ENCODE peak calls at places on chromosomes 13 and 19, in four cellular contexts. W is trophoblast cell, N is hepatocyte, K is iPS DF 6.9. I is an unnamed sample.

GRCh38 chr19:6616011-6616410 is 25.1 kb upstream of the CD70 start:
- DNase-seq in N (no peak), W (no peak), K (no peak), I (no peak)

GRCh38 chr19:33424181-33424580 is 50.7 kb downstream of the CEBPG start:
- DNase-seq in K (no peak), W (peak; percentile 52), N (no peak), I (no peak)

GRCh38 chr13:95112883-95113282 is 188.4 kb downstream of the ABCC4 start:
- DNase-seq in W (no peak), K (no peak), N (no peak), I (no peak)

GRCh38 chr13:111879719-111880118 is 187.2 kb upstream of the SOX1 start:
- DNase-seq in N (no peak), K (no peak), W (no peak), I (no peak)

GRCh38 chr19:7787141-7787540 is 24.1 kb downstream of the CLEC4M start:
- DNase-seq in N (no peak), K (no peak), W (no peak), I (no peak)

GRCh38 chr13:86591862-86592261 is 792.6 kb upstream of the SLITRK6 start:
- DNase-seq in N (no peak), K (no peak), W (no peak), I (no peak)

GRCh38 chr19:3459322-3459881 is 20.9 kb downstream of the SMIM24 start:
- DNase-seq in K (no peak), N (peak; percentile 85), W (peak; percentile 49), I (no peak)

GRCh38 chr19:38564981-38565685 is 52.6 kb downstream of the MAP4K1 start:
- DNase-seq in K (no peak), W (no peak), N (peak; percentile 38), I (no peak)

GRCh38 chr19:3409346-3410064 is 43.1 kb downstream of the NFIC start:
- DNase-seq in W (peak; percentile 26), K (no peak), N (peak; percentile 42), I (no peak)

GRCh38 chr13:21733475-21734311 is 62.8 kb downstream of the FGF9 start:
- DNase-seq in W (peak; percentile 41), N (no peak), K (no peak), I (no peak)

GRCh38 chr19:30799854-30800755 is 427.9 kb downstream of the ZNF536 start:
- DNase-seq in K (peak; percentile 48), W (peak; percentile 20), N (peak; percentile 62), I (no peak)

GRCh38 chr13:99376924-99377323 is 69.7 kb upstream of the GPR183 start:
- DNase-seq in N (no peak), K (no peak), W (no peak), I (no peak)

GRCh38 chr19:32581704-32582164 is 744 bp downstream of the PDCD5 start:
- DNase-seq in W (peak; percentile 72), K (no peak), N (peak; percentile 39), I (no peak)

GRCh38 chr19:377801-378581 is 31.0 kb downstream of the C2CD4C start:
- DNase-seq in W (peak; percentile 19), K (no peak), N (no peak), I (no peak)

GRCh38 chr13:39766464-39767167 is 111.2 kb downstream of the COG6 start:
- DNase-seq in K (no peak), N (no peak), W (no peak), I (no peak)

GRCh38 chr13:30240608-30241007 is 66.7 kb downstream of the KATNAL1 start:
- DNase-seq in N (no peak), W (no peak), K (no peak), I (no peak)

GRCh38 chr13:33514362-33514761 is 228.8 kb upstream of the STARD13 start:
- DNase-seq in W (no peak), N (no peak), K (no peak), I (no peak)

GRCh38 chr19:14632286-14632685 is 42.4 kb downstream of the ADGRE3 start:
- DNase-seq in K (peak; percentile 68), W (peak; percentile 58), N (no peak), I (no peak)

GRCh38 chr13:33763021-33763420 is 54.9 kb upstream of the RFC3 start:
- DNase-seq in W (no peak), K (no peak), N (no peak), I (no peak)

GRCh38 chr19:18008814-18009213 is 844 bp downstream of the ARRDC2 start:
- DNase-seq in K (no peak), N (no peak), W (no peak), I (no peak)

GRCh38 chr19:18007605-18007938 is 398 bp upstream of the ARRDC2 start:
- DNase-seq in W (no peak), K (no peak), N (no peak), I (peak; percentile 64)

GRCh38 chr19:18009412-18010066 is 1.6 kb downstream of the ARRDC2 start:
- DNase-seq in K (no peak), N (no peak), W (no peak), I (no peak)

GRCh38 chr19:18007939-18008673 is at the start of gene ARRDC2:
- DNase-seq in W (peak; percentile 93), N (peak; percentile 95), K (peak; percentile 73), I (peak; percentile 87)

DNA sequence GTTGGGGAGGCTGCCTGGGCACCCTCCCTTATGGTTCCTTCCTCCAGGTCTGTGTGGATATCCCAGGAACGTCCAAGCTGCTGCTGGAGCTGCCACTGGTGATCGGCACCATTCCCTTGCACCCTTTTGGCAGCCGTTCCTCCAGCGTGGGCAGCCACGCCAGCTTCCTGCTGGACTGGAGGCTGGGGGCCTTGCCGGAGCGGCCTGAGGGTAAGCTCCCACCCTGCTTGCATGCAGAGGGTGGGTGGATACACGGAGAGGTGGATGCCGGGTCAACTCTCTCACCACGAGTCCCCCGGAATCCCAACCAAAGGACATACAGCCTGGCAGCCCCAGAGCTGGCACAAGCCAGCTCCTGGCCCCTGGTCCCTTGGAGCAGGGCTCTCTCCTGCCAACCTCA is 2.2 kb downstream of the ARRDC2 start:
- DNase-seq in K (no peak), W (no peak), N (no peak), I (no peak)
- H3K4me3 ChIP-seq in K (no peak overlapping the region), W (no peak overlapping the region), N (no peak overlapping the region), I (no peak overlapping the region)

GRCh38 chr13:43805681-43806128 is 18.9 kb upstream of the ENOX1 start:
- DNase-seq in N (no peak), K (no peak), W (peak; percentile 50), I (no peak)
- H3K4me3 ChIP-seq in N (no peak overlapping the region), K (no peak overlapping the region), W (no peak overlapping the region), I (no peak overlapping the region)

DNA sequence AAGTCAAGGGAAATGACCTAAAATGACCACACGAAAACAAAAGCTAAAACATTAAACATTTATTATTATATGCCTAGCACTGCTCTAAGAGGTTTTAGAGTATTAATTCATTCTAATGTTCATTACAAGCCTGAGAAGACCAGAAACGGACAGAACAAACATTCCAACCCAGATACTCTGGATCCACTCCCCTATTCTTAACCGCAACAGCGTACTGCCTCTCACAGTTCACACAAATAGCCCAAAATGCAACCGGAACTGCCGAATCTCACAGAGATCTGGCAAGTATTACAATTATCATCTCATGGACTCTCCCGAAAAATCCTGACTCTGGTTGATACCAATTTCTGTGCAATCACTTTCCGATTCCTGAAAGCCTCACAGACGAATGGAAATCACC is 1.4 kb downstream of the ZNF780B start:
- DNase-seq in N (no peak), K (no peak), W (no peak), I (no peak)
- H3K4me3 ChIP-seq in N (peak overlapping the region; percentile 45), K (no peak overlapping the region), W (no peak overlapping the region), I (peak overlapping the region; percentile 50)

DNA sequence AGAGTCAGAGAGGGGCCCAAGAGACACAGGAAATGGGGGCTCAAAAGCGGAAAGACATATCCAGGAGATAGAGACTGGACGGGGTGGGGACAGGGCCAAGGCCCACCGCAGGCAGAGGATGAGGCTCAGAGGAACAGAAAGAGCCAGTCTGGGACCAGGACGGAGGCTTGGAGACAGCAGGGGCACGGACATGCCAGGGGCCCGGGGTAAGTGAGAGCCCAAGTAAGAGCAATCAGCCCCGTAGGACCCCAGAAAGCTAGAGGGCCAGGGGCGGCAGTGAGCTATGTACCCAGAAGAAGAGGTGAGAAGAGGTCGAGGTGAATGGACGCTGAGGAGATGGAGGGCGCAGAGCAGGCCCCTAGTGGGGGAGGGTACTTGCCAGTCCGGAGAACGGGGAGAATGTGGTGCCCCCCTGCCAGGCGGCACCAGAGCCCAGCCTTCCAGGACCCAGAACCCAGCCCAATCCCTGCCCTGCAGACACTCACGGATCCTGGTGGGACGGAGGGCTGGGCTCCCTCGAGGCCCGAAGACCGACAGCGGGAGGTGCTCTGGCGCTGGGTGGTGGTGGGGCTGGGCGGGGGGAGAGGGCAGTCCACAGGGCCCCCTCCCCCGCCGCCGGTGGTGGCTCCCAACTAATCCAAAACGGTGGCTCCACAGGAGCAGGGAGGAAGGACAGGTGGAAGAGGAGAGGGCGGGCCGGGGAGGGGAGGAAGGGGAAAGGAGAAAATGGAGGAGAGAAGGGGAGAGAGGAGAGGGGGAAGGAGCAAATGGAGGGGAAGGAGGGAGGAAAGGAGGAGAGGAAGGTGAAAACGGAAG is 1.0 kb downstream of the GRIK5 start:
- DNase-seq in N (no peak), W (no peak), K (no peak), I (no peak)
- H3K4me3 ChIP-seq in N (no peak overlapping the region), W (no peak overlapping the region), K (peak overlapping the region; percentile 52), I (no peak overlapping the region)

GRCh38 chr19:46623915-46624502 is 880 bp downstream of the PTGIR start:
- DNase-seq in K (no peak), N (no peak), W (no peak), I (peak; percentile 47)

GRCh38 chr19:46622118-46622446 is 2.8 kb downstream of the PTGIR start:
- DNase-seq in W (no peak), K (no peak), N (no peak), I (peak; percentile 21)

GRCh38 chr19:46624958-46625661 is at the start of gene PTGIR:
- DNase-seq in N (peak; percentile 62), W (peak; percentile 23), K (no peak), I (peak; percentile 34)

GRCh38 chr19:46626441-46626840 is 1.6 kb upstream of the PTGIR start:
- DNase-seq in N (no peak), W (no peak), K (no peak), I (peak; percentile 52)

GRCh38 chr19:46625731-46626130 is 842 bp upstream of the PTGIR start:
- DNase-seq in W (no peak), N (no peak), K (no peak), I (peak; percentile 54)
- H3K4me3 ChIP-seq in W (no peak overlapping the region), N (no peak overlapping the region), K (no peak overlapping the region), I (no peak overlapping the region)

GRCh38 chr19:40412866-40413265 is 312 bp downstream of the PRX start:
- DNase-seq in N (no peak), W (no peak), K (no peak), I (no peak)
- H3K4me3 ChIP-seq in N (no peak overlapping the region), W (no peak overlapping the region), K (no peak overlapping the region), I (no peak overlapping the region)

I was measured in RWPE2.